ENCODE peak calls at places on chromosomes 2 and 18, in four cellular contexts. W is SJSA1, S is lower lobe of right lung, L is left ventricle myocardium inferior. H is an unnamed sample. For H3K4me1, the result is how much of the 10 kb centered on the place peaks cover.

GRCh38 chr2:101821828-101822458 is 124.4 kb downstream of the MAP4K4 start:
- DNase-seq in W (no peak), S (no peak), L (no peak), H (no peak)

GRCh38 chr2:30978044-30978443 is 160.2 kb downstream of the GALNT14 start:
- DNase-seq in W (no peak), S (no peak), L (no peak), H (no peak)

GRCh38 chr2:20184067-20184938 is 40.6 kb downstream of the SDC1 start:
- DNase-seq in W (peak), S (peak), L (peak), H (no peak)

GRCh38 chr2:160876029-160876428 is 284.2 kb upstream of the TANK start:
- DNase-seq in W (no peak), S (no peak), L (no peak), H (no peak)

GRCh38 chr18:58195278-58195721 is 151.3 kb downstream of the NEDD4L start:
- DNase-seq in W (no peak), S (peak), L (no peak), H (peak)

GRCh38 chr2:1856922-1857321 is 112.6 kb upstream of the PXDN start:
- DNase-seq in W (no peak), S (no peak), L (no peak), H (no peak)

GRCh38 chr2:174780871-174781270 is 16.6 kb upstream of the CHRNA1 start:
- DNase-seq in W (no peak), S (no peak), L (no peak), H (no peak)

GRCh38 chr2:112184121-112184520 is 45.9 kb downstream of the FBLN7 start:
- DNase-seq in W (no peak), S (no peak), L (no peak), H (no peak)

GRCh38 chr2:72936669-72937355 is 19.5 kb downstream of the EMX1 start:
- DNase-seq in W (no peak), S (no peak), L (no peak), H (no peak)

GRCh38 chr2:234686088-234686890 is 189.4 kb upstream of the ARL4C start:
- DNase-seq in W (peak), S (no peak), L (no peak), H (no peak)

GRCh38 chr2:191933307-191934105 is 86.6 kb upstream of the CAVIN2 start:
- DNase-seq in W (no peak), S (no peak), L (no peak), H (peak)

GRCh38 chr2:15722980-15723379 is 131.3 kb downstream of the DDX1 start:
- DNase-seq in W (no peak), S (no peak), L (no peak), H (no peak)

GRCh38 chr18:58535340-58536186 is 93.3 kb downstream of the ALPK2 start:
- DNase-seq in W (no peak), S (no peak), L (no peak), H (no peak)

GRCh38 chr2:233092446-233093438 is 32.6 kb downstream of the INPP5D start:
- DNase-seq in W (no peak), S (no peak), L (no peak), H (peak)

GRCh38 chr2:241950413-241950863 is 80.9 kb downstream of the RTP5 start:
- DNase-seq in W (no peak), S (no peak), L (no peak), H (no peak)

GRCh38 chr18:48445540-48445939 is 36.4 kb upstream of the ZBTB7C start:
- DNase-seq in W (peak), S (peak), L (peak), H (peak)

GRCh38 chr2:120978359-120979050 is 242.8 kb downstream of the GLI2 start:
- DNase-seq in W (no peak), S (peak), L (no peak), H (no peak)

GRCh38 chr2:3598197-3598910 is 3.4 kb downstream of the COLEC11 start:
- DNase-seq in W (no peak), S (no peak), L (no peak), H (no peak)

GRCh38 chr2:239927424-239927981 is 97.6 kb downstream of the NDUFA10 start:
- DNase-seq in W (peak), S (peak), L (peak), H (peak)

GRCh38 chr2:43084699-43085091 is 141.7 kb downstream of the ZFP36L2 start:
- DNase-seq in W (no peak), S (no peak), L (peak), H (no peak)

GRCh38 chr2:62001431-62001830 is 96.0 kb downstream of the COMMD1 start:
- DNase-seq in W (no peak), S (no peak), L (no peak), H (no peak)

GRCh38 chr2:6341730-6342129 is 524.0 kb downstream of the CMPK2 start:
- DNase-seq in W (no peak), S (no peak), L (no peak), H (no peak)

GRCh38 chr2:20192781-20193180 is 32.1 kb downstream of the SDC1 start:
- DNase-seq in W (no peak), S (no peak), L (no peak), H (no peak)

GRCh38 chr2:180015951-180016709 is 9.0 kb upstream of the CWC22 start:
- DNase-seq in W (no peak), S (no peak), L (no peak), H (no peak)

GRCh38 chr2:47079515-47080412 is 75.3 kb downstream of the STPG4 start:
- DNase-seq in W (no peak), S (peak), L (no peak), H (no peak)

GRCh38 chr2:119746836-119747235 is 12.9 kb upstream of the PTPN4 start:
- DNase-seq in W (no peak), S (no peak), L (no peak), H (no peak)

GRCh38 chr18:33375829-33376228 is 64.7 kb downstream of the CCDC178 start:
- DNase-seq in W (no peak), S (no peak), L (no peak), H (no peak)

GRCh38 chr2:101958071-101958470 is 33.7 kb upstream of the IL1R2 start:
- DNase-seq in W (no peak), S (no peak), L (no peak), H (no peak)

DNA sequence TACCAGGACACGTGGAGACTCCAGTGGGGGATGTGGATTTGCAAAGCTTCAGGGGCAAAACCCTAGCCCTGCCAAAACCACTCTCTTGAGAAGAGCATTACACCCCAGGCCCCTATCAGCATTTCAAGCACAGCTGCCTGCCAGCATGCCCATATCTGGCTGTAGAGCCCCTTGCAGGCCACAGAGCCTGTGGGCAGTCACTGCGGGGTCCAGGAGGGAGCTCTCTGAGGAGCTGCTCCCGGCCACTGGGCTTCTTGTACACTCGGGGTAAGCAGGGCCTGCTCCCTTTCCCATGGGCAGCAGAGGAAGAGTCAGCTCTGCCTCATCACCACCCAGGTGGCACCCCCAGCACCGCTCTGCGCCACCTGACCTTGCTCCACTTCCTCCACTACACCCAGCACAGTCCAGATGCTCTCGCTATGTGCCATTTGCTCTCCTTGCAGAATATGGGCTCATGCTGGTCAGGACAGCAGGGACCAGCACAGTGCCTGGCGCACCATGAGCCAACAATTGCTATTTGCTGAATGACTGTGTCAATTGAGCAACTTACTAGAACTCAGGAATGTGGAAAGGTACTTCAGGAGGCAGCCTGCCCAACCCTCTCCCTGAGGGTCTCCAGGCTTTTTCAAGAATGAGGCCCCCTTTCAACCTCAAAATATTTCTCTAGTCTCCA is 7.4 kb downstream of the CHST10 start:
- DNase-seq in W (peak), S (no peak), L (no peak), H (no peak)
- H3K4me1 ChIP-seq in W (under half), S (under half), L (half or more), H (under half)

GRCh38 chr2:237411683-237412349 is 2.1 kb downstream of the COL6A3 start:
- DNase-seq in W (peak), S (no peak), L (no peak), H (no peak)
- H3K4me1 ChIP-seq in W (under half), S (under half), L (under half), H (under half)

DNA sequence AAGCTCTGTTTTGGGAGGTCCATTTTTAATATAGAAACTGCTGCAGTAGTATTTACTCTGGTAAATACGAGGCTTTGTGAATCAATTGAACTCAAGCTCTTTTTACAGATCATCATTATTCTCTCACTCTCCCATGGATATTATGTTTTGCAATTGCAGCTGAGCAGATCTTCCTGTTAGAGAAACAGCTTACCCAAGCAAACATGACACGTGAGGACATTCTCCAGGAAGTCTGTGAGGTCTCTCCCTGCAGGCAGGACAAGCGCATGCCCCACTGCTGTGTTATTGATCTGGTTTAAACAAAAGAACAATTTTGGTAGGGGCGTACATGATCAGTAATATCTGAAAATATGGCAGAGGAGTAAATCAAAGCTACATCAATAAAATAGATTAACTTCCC is 72.1 kb downstream of the COL6A3 start:
- DNase-seq in W (no peak), S (no peak), L (no peak), H (no peak)
- H3K4me1 ChIP-seq in W (under half), S (under half), L (under half), H (under half)

DNA sequence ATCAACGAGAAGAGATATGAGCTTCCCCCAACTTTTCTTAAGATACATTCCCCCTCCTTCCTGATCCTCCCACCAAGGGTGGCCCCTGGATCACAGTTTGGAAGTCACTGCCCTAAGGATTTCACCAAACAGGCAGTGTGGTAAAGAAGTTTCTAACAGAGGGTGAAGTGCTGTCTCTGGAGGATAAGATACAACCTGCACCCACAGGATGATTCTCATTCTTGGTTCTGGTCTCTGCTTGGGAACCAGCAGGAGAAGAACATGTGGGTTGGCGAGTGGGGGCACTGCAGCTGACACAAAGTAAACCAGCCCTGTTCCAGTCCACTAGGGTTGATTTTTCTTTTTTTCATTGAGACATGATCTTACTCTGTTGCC is 9.3 kb downstream of the NFE2L2 start:
- DNase-seq in W (no peak), S (no peak), L (no peak), H (no peak)
- H3K4me1 ChIP-seq in W (half or more), S (half or more), L (half or more), H (under half)

GRCh38 chr2:186949716-186950256 is 100.8 kb upstream of the ZSWIM2 start:
- DNase-seq in W (no peak), S (no peak), L (no peak), H (no peak)

GRCh38 chr2:186946896-186947467 is 98.0 kb upstream of the ZSWIM2 start:
- DNase-seq in W (no peak), S (no peak), L (no peak), H (no peak)

GRCh38 chr2:186947516-186947915 is 98.5 kb upstream of the ZSWIM2 start:
- DNase-seq in W (no peak), S (no peak), L (no peak), H (no peak)

GRCh38 chr2:186950694-186951093 is 101.7 kb upstream of the ZSWIM2 start:
- DNase-seq in W (no peak), S (no peak), L (no peak), H (no peak)
- H3K4me1 ChIP-seq in W (under half), S (under half), L (under half), H (under half)

DNA sequence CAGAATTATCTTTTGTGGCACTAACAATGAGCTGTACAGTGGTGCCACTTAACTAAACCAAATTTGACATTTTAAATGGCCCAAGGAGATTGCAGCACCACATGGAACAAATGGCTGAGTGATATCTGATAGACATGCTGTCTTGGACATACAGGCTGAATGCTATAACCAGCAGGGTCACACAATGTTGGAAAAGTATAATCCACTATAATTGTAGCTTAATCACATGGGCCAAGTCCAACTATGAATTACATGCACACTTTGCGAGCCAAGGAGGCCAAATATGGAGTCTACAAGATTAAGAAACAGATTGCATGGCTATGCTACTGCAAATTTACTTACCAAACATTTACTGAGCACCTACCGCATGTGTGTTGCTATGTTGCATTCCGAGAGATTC is 69.0 kb downstream of the AOX1 start:
- DNase-seq in W (no peak), S (no peak), L (no peak), H (no peak)
- H3K4me1 ChIP-seq in W (under half), S (under half), L (under half), H (under half)